ENCODE peak calls at places on chromosomes 5 and 9, in ten cellular contexts. F, S, Z, Q, B, H, G, A, M and P are unnamed samples.

GRCh38 chr5:112467467-112467866 is 48.4 kb upstream of the EPB41L4A start:
- DNase-seq in F (no peak), S (no peak), Z (no peak), Q (no peak), B (no peak), H (no peak), G (no peak), A (no peak), M (no peak), P (no peak)

GRCh38 chr5:34410411-34411139 is 245.6 kb upstream of the RAI14 start:
- DNase-seq in F (peak), S (no peak), Z (no peak), Q (no peak), B (no peak), H (no peak), G (no peak), A (no peak), M (no peak), P (no peak)

GRCh38 chr9:114012126-114012525 is 66.0 kb downstream of the AMBP start:
- DNase-seq in F (no peak), S (no peak), Z (no peak), Q (no peak), B (no peak), H (peak), G (no peak), A (peak), M (no peak), P (no peak)

GRCh38 chr5:15594922-15595568 is 95.1 kb downstream of the FBXL7 start:
- DNase-seq in F (no peak), S (no peak), Z (no peak), Q (no peak), B (no peak), H (no peak), G (no peak), A (no peak), M (no peak), P (peak)

GRCh38 chr9:136337416-136338395 is 10.4 kb downstream of the GPSM1 start:
- DNase-seq in F (no peak), S (no peak), Z (no peak), Q (no peak), B (no peak), H (no peak), G (no peak), A (no peak), M (no peak), P (no peak)

GRCh38 chr9:18442629-18443491 is 31.1 kb upstream of the ADAMTSL1 start:
- DNase-seq in F (peak), S (peak), Z (peak), Q (peak), B (peak), H (no peak), G (peak), A (peak), M (peak), P (peak)

GRCh38 chr9:114893622-114894021 is 36.8 kb downstream of the TNFSF8 start:
- DNase-seq in F (peak), S (no peak), Z (peak), Q (no peak), B (no peak), H (peak), G (no peak), A (no peak), M (no peak), P (no peak)

GRCh38 chr9:95511232-95511951 is 5.4 kb downstream of the PTCH1 start:
- DNase-seq in F (no peak), S (peak), Z (peak), Q (peak), B (no peak), H (no peak), G (no peak), A (peak), M (peak), P (no peak)

GRCh38 chr5:150489358-150490295 is 18.3 kb upstream of the NDST1 start:
- DNase-seq in F (peak), S (no peak), Z (no peak), Q (peak), B (no peak), H (no peak), G (no peak), A (peak), M (no peak), P (no peak)

GRCh38 chr5:132309679-132310078 is 15.5 kb downstream of the SLC22A4 start:
- DNase-seq in F (no peak), S (no peak), Z (no peak), Q (no peak), B (no peak), H (peak), G (no peak), A (no peak), M (no peak), P (no peak)

GRCh38 chr9:127132921-127133647 is 10.6 kb upstream of the ANGPTL2 start:
- DNase-seq in F (peak), S (no peak), Z (no peak), Q (peak), B (no peak), H (no peak), G (no peak), A (peak), M (peak), P (no peak)

GRCh38 chr5:95664204-95664786 is 17.7 kb downstream of the RFESD start:
- DNase-seq in F (peak), S (peak), Z (peak), Q (peak), B (no peak), H (no peak), G (no peak), A (no peak), M (no peak), P (no peak)

GRCh38 chr5:172798422-172799215 is 27.6 kb upstream of the DUSP1 start:
- DNase-seq in F (peak), S (peak), Z (peak), Q (peak), B (peak), H (no peak), G (peak), A (peak), M (no peak), P (peak)

GRCh38 chr9:127796225-127796813 is 6.4 kb upstream of the FPGS start:
- DNase-seq in F (peak), S (peak), Z (no peak), Q (peak), B (no peak), H (no peak), G (peak), A (peak), M (peak), P (no peak)

GRCh38 chr5:149931992-149932436 is 12.6 kb downstream of the PDE6A start:
- DNase-seq in F (no peak), S (no peak), Z (no peak), Q (no peak), B (no peak), H (no peak), G (no peak), A (no peak), M (no peak), P (no peak)

GRCh38 chr9:101065930-101066329 is 37.4 kb downstream of the PLPPR1 start:
- DNase-seq in F (no peak), S (no peak), Z (no peak), Q (no peak), B (no peak), H (no peak), G (no peak), A (no peak), M (no peak), P (no peak)

GRCh38 chr9:127637322-127637847 is 25.3 kb downstream of the STXBP1 start:
- DNase-seq in F (peak), S (peak), Z (peak), Q (peak), B (peak), H (no peak), G (peak), A (no peak), M (no peak), P (peak)

GRCh38 chr5:34655354-34655991 is 655 bp upstream of the RAI14 start:
- DNase-seq in F (peak), S (peak), Z (peak), Q (peak), B (peak), H (no peak), G (peak), A (peak), M (peak), P (peak)

GRCh38 chr5:1670342-1670741 is 129.3 kb downstream of the MRPL36 start:
- DNase-seq in F (peak), S (no peak), Z (peak), Q (no peak), B (peak), H (peak), G (no peak), A (no peak), M (no peak), P (no peak)

GRCh38 chr5:135375040-135375439 is 24.0 kb downstream of the MACROH2A1 start:
- DNase-seq in F (no peak), S (no peak), Z (no peak), Q (no peak), B (no peak), H (no peak), G (no peak), A (no peak), M (no peak), P (no peak)

GRCh38 chr5:159735749-159736660 is 180.3 kb upstream of the ADRA1B start:
- DNase-seq in F (peak), S (no peak), Z (peak), Q (peak), B (no peak), H (peak), G (no peak), A (no peak), M (no peak), P (peak)

GRCh38 chr5:172454355-172455086 is at the start of gene SH3PXD2B:
- DNase-seq in F (peak), S (peak), Z (peak), Q (peak), B (no peak), H (no peak), G (peak), A (peak), M (peak), P (no peak)

GRCh38 chr5:91095786-91096380 is 287.2 kb downstream of the ARRDC3 start:
- DNase-seq in F (no peak), S (no peak), Z (no peak), Q (no peak), B (no peak), H (no peak), G (no peak), A (no peak), M (no peak), P (no peak)

GRCh38 chr9:4596165-4596922 is 65.8 kb upstream of the PLPP6 start:
- DNase-seq in F (no peak), S (no peak), Z (no peak), Q (no peak), B (no peak), H (no peak), G (no peak), A (no peak), M (peak), P (no peak)

GRCh38 chr5:109485030-109485429 is 75.3 kb upstream of the PJA2 start:
- DNase-seq in F (peak), S (peak), Z (no peak), Q (peak), B (no peak), H (no peak), G (peak), A (peak), M (peak), P (no peak)

GRCh38 chr5:10091701-10092100 is 158.0 kb downstream of the ATPSCKMT start:
- DNase-seq in F (no peak), S (no peak), Z (no peak), Q (no peak), B (no peak), H (peak), G (no peak), A (no peak), M (no peak), P (no peak)

GRCh38 chr9:69820955-69821788 is 555 bp downstream of the CFAP95 start:
- DNase-seq in F (no peak), S (no peak), Z (no peak), Q (no peak), B (no peak), H (no peak), G (no peak), A (no peak), M (no peak), P (no peak)

GRCh38 chr5:167726641-167727040 is 564.8 kb upstream of the WWC1 start:
- DNase-seq in F (peak), S (no peak), Z (no peak), Q (no peak), B (no peak), H (no peak), G (no peak), A (no peak), M (no peak), P (no peak)

GRCh38 chr5:135934939-135935338 is 19.8 kb downstream of the LECT2 start:
- DNase-seq in F (peak), S (no peak), Z (no peak), Q (peak), B (peak), H (no peak), G (no peak), A (no peak), M (no peak), P (no peak)

GRCh38 chr5:27463446-27464149 is 425.2 kb upstream of the CDH9 start:
- DNase-seq in F (no peak), S (no peak), Z (no peak), Q (no peak), B (no peak), H (no peak), G (no peak), A (no peak), M (no peak), P (no peak)

GRCh38 chr5:136308396-136308795 is 56.9 kb downstream of the TRPC7 start:
- DNase-seq in F (no peak), S (peak), Z (no peak), Q (no peak), B (no peak), H (peak), G (no peak), A (no peak), M (no peak), P (no peak)

GRCh38 chr9:21334969-21335632 is at the start of gene KLHL9:
- DNase-seq in F (peak), S (peak), Z (peak), Q (peak), B (peak), H (peak), G (peak), A (peak), M (peak), P (peak)

GRCh38 chr9:18314321-18314720 is 159.6 kb upstream of the ADAMTSL1 start:
- DNase-seq in F (peak), S (no peak), Z (no peak), Q (no peak), B (no peak), H (no peak), G (no peak), A (no peak), M (no peak), P (no peak)

GRCh38 chr5:180806351-180807011 is 3.9 kb upstream of the MGAT1 start:
- DNase-seq in F (no peak), S (no peak), Z (no peak), Q (no peak), B (no peak), H (no peak), G (no peak), A (peak), M (peak), P (no peak)

GRCh38 chr5:176608142-176608705 is 1.7 kb downstream of the GPRIN1 start:
- DNase-seq in F (no peak), S (no peak), Z (no peak), Q (no peak), B (no peak), H (no peak), G (no peak), A (no peak), M (no peak), P (no peak)

GRCh38 chr9:135478191-135478590 is 1.4 kb upstream of the PPP1R26 start:
- DNase-seq in F (no peak), S (no peak), Z (no peak), Q (no peak), B (no peak), H (no peak), G (no peak), A (no peak), M (no peak), P (no peak)

GRCh38 chr5:5583023-5583765 is 160.7 kb downstream of the ICE1 start:
- DNase-seq in F (no peak), S (no peak), Z (no peak), Q (no peak), B (no peak), H (peak), G (no peak), A (no peak), M (no peak), P (no peak)

GRCh38 chr5:89878140-89878570 is 531.4 kb downstream of the CETN3 start:
- DNase-seq in F (peak), S (no peak), Z (peak), Q (peak), B (peak), H (no peak), G (no peak), A (no peak), M (no peak), P (peak)

GRCh38 chr9:128115187-128116103 is 12.1 kb downstream of the PTGES2 start:
- DNase-seq in F (no peak), S (no peak), Z (no peak), Q (no peak), B (no peak), H (no peak), G (peak), A (peak), M (peak), P (no peak)

GRCh38 chr5:112316006-112316405 is 103.1 kb downstream of the EPB41L4A start:
- DNase-seq in F (no peak), S (no peak), Z (peak), Q (no peak), B (no peak), H (no peak), G (no peak), A (no peak), M (no peak), P (no peak)

GRCh38 chr9:77177143-77177893 is at the start of gene VPS13A:
- DNase-seq in F (peak), S (peak), Z (peak), Q (peak), B (peak), H (peak), G (peak), A (peak), M (peak), P (peak)

GRCh38 chr9:77175152-77175551 is 2.2 kb upstream of the VPS13A start:
- DNase-seq in F (no peak), S (no peak), Z (no peak), Q (no peak), B (no peak), H (no peak), G (no peak), A (no peak), M (no peak), P (no peak)

GRCh38 chr9:77176686-77177142 is 620 bp upstream of the VPS13A start:
- DNase-seq in F (no peak), S (no peak), Z (no peak), Q (no peak), B (no peak), H (no peak), G (no peak), A (no peak), M (no peak), P (no peak)

GRCh38 chr9:77177894-77178794 is 810 bp downstream of the VPS13A start:
- DNase-seq in F (peak), S (peak), Z (peak), Q (peak), B (no peak), H (no peak), G (peak), A (peak), M (peak), P (no peak)

DNA sequence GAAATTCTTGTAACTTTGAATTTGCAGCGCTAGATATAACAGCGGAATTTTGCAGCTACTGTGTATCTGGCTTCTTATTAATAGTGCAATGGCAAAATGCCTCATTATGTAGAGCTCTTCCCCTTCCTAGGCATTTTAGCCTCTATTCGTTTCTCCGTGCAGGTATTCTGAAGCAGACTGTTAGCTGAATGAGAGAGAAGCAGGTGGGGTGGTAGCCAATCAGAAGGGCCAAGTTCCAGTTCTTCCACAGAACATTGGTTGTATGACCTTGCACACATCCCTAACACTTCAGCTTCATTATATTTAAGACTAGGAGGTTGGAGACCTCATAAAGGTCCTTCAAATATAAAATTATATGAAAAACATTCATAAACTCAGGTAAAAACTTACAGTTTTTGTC is 1.2 kb upstream of the VPS13A start:
- DNase-seq in F (no peak), S (no peak), Z (no peak), Q (no peak), B (no peak), H (no peak), G (no peak), A (no peak), M (no peak), P (no peak)
- H3K4me3 ChIP-seq in F (no peak), S (no peak), Z (no peak), Q (no peak), B (no peak), H (no peak), G (no peak), A (no peak), M (no peak), P (no peak)

GRCh38 chr5:36606437-36607113 is at the start of gene SLC1A3:
- DNase-seq in F (peak), S (peak), Z (peak), Q (peak), B (peak), H (no peak), G (peak), A (peak), M (peak), P (no peak)

GRCh38 chr5:36606052-36606436 is 362 bp upstream of the SLC1A3 start:
- DNase-seq in F (no peak), S (no peak), Z (no peak), Q (no peak), B (no peak), H (no peak), G (no peak), A (no peak), M (no peak), P (no peak)

GRCh38 chr5:36607114-36607561 is 732 bp downstream of the SLC1A3 start:
- DNase-seq in F (peak), S (peak), Z (peak), Q (peak), B (peak), H (no peak), G (no peak), A (no peak), M (no peak), P (no peak)

GRCh38 chr5:36610629-36611028 is 4.2 kb downstream of the SLC1A3 start:
- DNase-seq in F (no peak), S (no peak), Z (no peak), Q (no peak), B (no peak), H (no peak), G (no peak), A (no peak), M (no peak), P (no peak)

GRCh38 chr5:36607838-36608783 is 1.7 kb downstream of the SLC1A3 start:
- DNase-seq in F (peak), S (peak), Z (peak), Q (peak), B (peak), H (no peak), G (no peak), A (no peak), M (no peak), P (no peak)
- H3K4me3 ChIP-seq in F (peak), S (peak), Z (peak), Q (no peak), B (peak), H (peak), G (no peak), A (no peak), M (no peak), P (peak)

GRCh38 chr5:143980506-143980905 is 168.5 kb downstream of the HMHB1 start:
- DNase-seq in F (no peak), S (no peak), Z (no peak), Q (no peak), B (no peak), H (no peak), G (no peak), A (no peak), M (no peak), P (no peak)
- H3K4me3 ChIP-seq in F (no peak), S (no peak), Z (no peak), Q (no peak), B (no peak), H (no peak), G (no peak), A (no peak), M (no peak), P (no peak)

DNA sequence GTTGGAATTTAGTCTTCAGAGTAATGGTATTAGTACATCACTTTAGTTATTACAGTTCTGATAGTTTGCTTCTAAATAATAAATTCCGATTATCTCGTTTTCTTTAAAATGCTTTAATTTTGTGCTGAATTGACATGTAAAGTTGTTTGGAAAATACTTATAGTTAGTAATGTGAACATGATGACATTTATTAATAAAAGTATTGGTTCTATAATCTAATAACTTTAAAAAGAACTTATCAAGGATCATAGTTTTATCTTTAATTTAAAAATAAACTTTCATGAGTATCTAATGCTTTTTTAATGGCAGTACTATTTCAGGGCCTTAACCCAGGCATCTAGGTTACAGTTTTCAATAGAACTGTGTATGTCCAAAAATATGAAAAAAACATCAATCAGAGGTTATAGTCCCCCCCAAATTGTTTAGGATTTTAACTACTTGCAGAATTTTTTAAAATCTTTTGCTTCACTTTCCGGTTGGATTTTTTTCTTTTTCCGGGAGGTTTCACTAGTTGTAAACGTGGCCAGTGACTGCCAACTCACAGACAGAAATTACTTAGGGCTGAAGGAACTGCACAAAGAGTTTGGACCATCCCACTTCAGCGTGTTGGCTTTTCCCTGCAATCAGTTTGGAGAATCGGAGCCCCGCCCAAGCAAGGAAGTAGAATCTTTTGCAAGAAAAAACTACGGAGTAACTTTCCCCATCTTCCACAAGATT is 680 bp downstream of the GPX8 start:
- DNase-seq in F (peak), S (peak), Z (peak), Q (peak), B (peak), H (peak), G (peak), A (peak), M (no peak), P (peak)
- H3K4me3 ChIP-seq in F (peak), S (peak), Z (peak), Q (peak), B (peak), H (peak), G (peak), A (peak), M (peak), P (peak)

GRCh38 chr5:103271570-103272289 is 13.2 kb downstream of the MACIR start:
- DNase-seq in F (peak), S (no peak), Z (peak), Q (peak), B (no peak), H (no peak), G (no peak), A (no peak), M (no peak), P (no peak)
- H3K4me3 ChIP-seq in F (no peak), S (no peak), Z (no peak), Q (no peak), B (no peak), H (no peak), G (no peak), A (no peak), M (no peak), P (no peak)